ENCODE peak calls at places on chromosomes 16 and 17, in five cellular contexts. V is dorsolateral prefrontal cortex, M is neural progenitor cell, P is fibroblast of lung, J is NCI-H187. D is an unnamed sample.
A peak's percentile ranks its signal among the peaks of the same experiment; 100 is the strongest.

GRCh38 chr16:88655053-88655732 is 4.3 kb upstream of the CYBA start:
- DNase-seq in V (no peak), M (no peak), P (no peak), J (no peak), D (no peak)

GRCh38 chr16:88886915-88887521 is 20.6 kb upstream of the PABPN1L start:
- DNase-seq in V (no peak), M (no peak), P (peak; percentile 96), J (no peak), D (peak; percentile 24)

GRCh38 chr17:38693700-38694329 is 11.3 kb upstream of the MLLT6 start:
- DNase-seq in V (no peak), M (no peak), P (peak; percentile 85), J (no peak), D (peak; percentile 89)

GRCh38 chr17:38881600-38882191 is 11.8 kb downstream of the LASP1 start:
- DNase-seq in V (no peak), M (peak; percentile 6), P (peak; percentile 88), J (no peak), D (peak; percentile 77)

GRCh38 chr17:80819422-80820164 is 172.0 kb upstream of the CHMP6 start:
- DNase-seq in V (no peak), M (no peak), P (no peak), J (no peak), D (no peak)

GRCh38 chr17:81129289-81129688 is 36.0 kb upstream of the PVALEF start:
- DNase-seq in V (no peak), M (peak; percentile 50), P (no peak), J (no peak), D (no peak)

GRCh38 chr17:19000531-19001011 is 4.0 kb downstream of the FAM83G start:
- DNase-seq in V (no peak), M (peak; percentile 13), P (peak; percentile 11), J (no peak), D (no peak)

GRCh38 chr17:64331946-64332493 is 58.6 kb downstream of the PECAM1 start:
- DNase-seq in V (no peak), M (no peak), P (peak; percentile 45), J (no peak), D (peak; percentile 44)

GRCh38 chr16:68374961-68375660 is 64.3 kb downstream of the PRMT7 start:
- DNase-seq in V (no peak), M (peak; percentile 35), P (no peak), J (no peak), D (no peak)

GRCh38 chr16:53876811-53877210 is 172.9 kb downstream of the FTO start:
- DNase-seq in V (no peak), M (no peak), P (no peak), J (no peak), D (no peak)

GRCh38 chr16:65634833-65635232 is 513.0 kb upstream of the CDH11 start:
- DNase-seq in V (no peak), M (no peak), P (no peak), J (no peak), D (no peak)

GRCh38 chr17:3639981-3640596 is 3.5 kb downstream of the CTNS start:
- DNase-seq in V (no peak), M (peak; percentile 22), P (no peak), J (no peak), D (no peak)

GRCh38 chr16:50841081-50841886 is 99.4 kb downstream of the CYLD start:
- DNase-seq in V (no peak), M (peak; percentile 13), P (no peak), J (no peak), D (no peak)

GRCh38 chr17:54780238-54780637 is 120.4 kb upstream of the TOM1L1 start:
- DNase-seq in V (no peak), M (no peak), P (no peak), J (no peak), D (no peak)

GRCh38 chr17:72466199-72466598 is 345.4 kb downstream of the SOX9 start:
- DNase-seq in V (no peak), M (no peak), P (peak; percentile 70), J (no peak), D (no peak)

GRCh38 chr16:59878479-59878878 is 1144.4 kb upstream of the GOT2 start:
- DNase-seq in V (no peak), M (no peak), P (peak; percentile 75), J (no peak), D (no peak)

GRCh38 chr16:88633684-88634140 is 4.7 kb upstream of the IL17C start:
- DNase-seq in V (no peak), M (peak; percentile 69), P (no peak), J (no peak), D (no peak)

GRCh38 chr17:64327201-64327930 is 63.3 kb downstream of the PECAM1 start:
- DNase-seq in V (no peak), M (no peak), P (peak; percentile 65), J (no peak), D (no peak)

GRCh38 chr17:4833941-4834501 is 881 bp downstream of the MINK1 start:
- DNase-seq in V (peak; percentile 27), M (peak; percentile 15), P (peak; percentile 65), J (no peak), D (peak; percentile 14)

GRCh38 chr17:3690094-3690715 is 5.8 kb downstream of the P2RX5 start:
- DNase-seq in V (no peak), M (no peak), P (no peak), J (no peak), D (no peak)

GRCh38 chr17:4519361-4519788 is 20.7 kb downstream of the SPNS2 start:
- DNase-seq in V (no peak), M (no peak), P (no peak), J (no peak), D (no peak)